ENCODE peak calls at places on chromosomes 4 and X, in eight cellular contexts. C, K, O, M, T, E, G and S are unnamed samples.

GRCh38 chrX:30967516-30967915 is 78.5 kb upstream of the TAB3 start:
- DNase-seq in E (no peak), G (no peak), C (no peak), M (no peak), T (no peak), O (no peak), K (no peak), S (no peak)

GRCh38 chr4:188053302-188053701 is 56.1 kb downstream of the TRIML2 start:
- DNase-seq in G (no peak), K (no peak), O (no peak), T (no peak), E (no peak), M (no peak), C (no peak), S (no peak)

GRCh38 chr4:118765399-118765798 is 70.5 kb downstream of the SEC24D start:
- DNase-seq in G (peak; percentile 99), K (no peak), C (no peak), T (no peak), E (peak; percentile 99), O (peak; percentile 97), M (peak; percentile 44), S (no peak)

GRCh38 chrX:45761920-45762319 is 561.2 kb upstream of the DIPK2B start:
- DNase-seq in E (no peak), G (no peak), K (no peak), O (no peak), M (no peak), C (no peak), T (no peak), S (no peak)

GRCh38 chr4:175970734-175971133 is 94.9 kb upstream of the WDR17 start:
- DNase-seq in E (no peak), O (peak; percentile 14), C (no peak), G (no peak), T (no peak), K (no peak), M (no peak), S (no peak)

GRCh38 chr4:165010991-165011390 is 20.8 kb upstream of the TRIM60 start:
- DNase-seq in M (no peak), O (no peak), G (no peak), C (no peak), E (no peak), T (no peak), K (no peak), S (no peak)

GRCh38 chrX:84469226-84469625 is 33.0 kb downstream of the HDX start:
- DNase-seq in M (no peak), O (peak; percentile 53), E (peak; percentile 64), T (peak; percentile 12), G (peak; percentile 11), C (no peak), K (no peak), S (no peak)

GRCh38 chr4:128371004-128371777 is 83.6 kb upstream of the PGRMC2 start:
- DNase-seq in M (no peak), C (no peak), E (peak; percentile 54), T (no peak), O (peak; percentile 20), G (peak; percentile 83), K (no peak), S (no peak)

GRCh38 chrX:48648299-48648698 is 35.3 kb upstream of the WAS start:
- DNase-seq in T (no peak), K (no peak), M (peak; percentile 44), C (peak; percentile 47), O (peak; percentile 52), E (peak; percentile 63), G (peak; percentile 65), S (no peak)

GRCh38 chr4:151801547-151802516 is 41.0 kb upstream of the GATB start:
- DNase-seq in G (peak; percentile 73), K (peak; percentile 48), T (no peak), M (peak; percentile 39), C (peak; percentile 59), O (peak; percentile 71), E (peak; percentile 57), S (no peak)

GRCh38 chrX:108439961-108440696 is 491 bp downstream of the COL4A5 start:
- DNase-seq in E (peak; percentile 23), O (no peak), M (peak; percentile 1), C (no peak), T (no peak), G (peak; percentile 42), K (peak; percentile 30), S (peak; percentile 44)